ENCODE peak calls at places on chromosome 4, in four cellular contexts. G, D, T and M are unnamed samples.

GRCh38 chr4:8817081-8817812 is 54.4 kb downstream of the HMX1 start:
- DNase-seq in G (no peak), D (no peak), T (no peak), M (no peak)

GRCh38 chr4:32140636-32141035 is 1420.5 kb downstream of the PCDH7 start:
- DNase-seq in G (no peak), D (no peak), T (peak), M (no peak)

GRCh38 chr4:93764647-93765246 is 63.8 kb upstream of the ATOH1 start:
- DNase-seq in G (peak), D (peak), T (peak), M (peak)

GRCh38 chr4:32002037-32002747 is 1282.0 kb downstream of the PCDH7 start:
- DNase-seq in G (no peak), D (no peak), T (no peak), M (no peak)

GRCh38 chr4:108861339-108861738 is 98.5 kb upstream of the ETNPPL start:
- DNase-seq in G (peak), D (no peak), T (peak), M (peak)

GRCh38 chr4:6565691-6566431 is 9.1 kb upstream of the MAN2B2 start:
- DNase-seq in G (no peak), D (no peak), T (no peak), M (no peak)

GRCh38 chr4:86108152-86108551 is 251.7 kb downstream of the MAPK10 start:
- DNase-seq in G (no peak), D (no peak), T (peak), M (no peak)

GRCh38 chr4:88107406-88108107 is 50.9 kb downstream of the ABCG2 start:
- DNase-seq in G (no peak), D (no peak), T (peak), M (no peak)

GRCh38 chr4:87236851-87237250 is 16.4 kb upstream of the KLHL8 start:
- DNase-seq in G (no peak), D (no peak), T (no peak), M (no peak)

GRCh38 chr4:83083925-83084475 is 30.5 kb downstream of the PLAC8 start:
- DNase-seq in G (no peak), D (no peak), T (peak), M (no peak)

GRCh38 chr4:55910140-55910539 is 38.6 kb upstream of the CEP135 start:
- DNase-seq in G (no peak), D (no peak), T (peak), M (no peak)

GRCh38 chr4:2800691-2801596 is 8.1 kb downstream of the SH3BP2 start:
- DNase-seq in G (peak), D (peak), T (peak), M (peak)

GRCh38 chr4:7425591-7426468 is 8.9 kb downstream of the PSAPL1 start:
- DNase-seq in G (no peak), D (no peak), T (no peak), M (no peak)

GRCh38 chr4:147754037-147754445 is 22.2 kb downstream of the ARHGAP10 start:
- DNase-seq in G (no peak), D (no peak), T (peak), M (no peak)

GRCh38 chr4:126264839-126265238 is 950.1 kb downstream of the FAT4 start:
- DNase-seq in G (no peak), D (no peak), T (peak), M (no peak)

GRCh38 chr4:35975617-35976355 is 268.5 kb downstream of the ARAP2 start:
- DNase-seq in G (no peak), D (no peak), T (no peak), M (no peak)

GRCh38 chr4:16116019-16116418 is 32.2 kb upstream of the PROM1 start:
- DNase-seq in G (no peak), D (no peak), T (no peak), M (no peak)

GRCh38 chr4:41505161-41505653 is 32.8 kb upstream of the LIMCH1 start:
- DNase-seq in G (no peak), D (no peak), T (no peak), M (no peak)

GRCh38 chr4:66522244-66522643 is 852.0 kb upstream of the EPHA5 start:
- DNase-seq in G (no peak), D (no peak), T (no peak), M (no peak)

GRCh38 chr4:15753786-15754185 is 24.3 kb upstream of the CD38 start:
- DNase-seq in G (no peak), D (no peak), T (peak), M (no peak)

GRCh38 chr4:76206222-76206942 is 7.2 kb downstream of the SCARB2 start:
- DNase-seq in G (no peak), D (no peak), T (no peak), M (no peak)

GRCh38 chr4:76605099-76605563 is 170.1 kb downstream of the SHROOM3 start:
- DNase-seq in G (no peak), D (no peak), T (no peak), M (no peak)

GRCh38 chr4:5619913-5620625 is 88.3 kb downstream of the EVC2 start:
- DNase-seq in G (no peak), D (no peak), T (peak), M (no peak)

GRCh38 chr4:102222838-102223237 is 122.4 kb downstream of the SLC39A8 start:
- DNase-seq in G (no peak), D (no peak), T (no peak), M (no peak)

GRCh38 chr4:113574636-113575103 is 186.9 kb downstream of the CAMK2D start:
- DNase-seq in G (no peak), D (no peak), T (peak), M (no peak)

DNA sequence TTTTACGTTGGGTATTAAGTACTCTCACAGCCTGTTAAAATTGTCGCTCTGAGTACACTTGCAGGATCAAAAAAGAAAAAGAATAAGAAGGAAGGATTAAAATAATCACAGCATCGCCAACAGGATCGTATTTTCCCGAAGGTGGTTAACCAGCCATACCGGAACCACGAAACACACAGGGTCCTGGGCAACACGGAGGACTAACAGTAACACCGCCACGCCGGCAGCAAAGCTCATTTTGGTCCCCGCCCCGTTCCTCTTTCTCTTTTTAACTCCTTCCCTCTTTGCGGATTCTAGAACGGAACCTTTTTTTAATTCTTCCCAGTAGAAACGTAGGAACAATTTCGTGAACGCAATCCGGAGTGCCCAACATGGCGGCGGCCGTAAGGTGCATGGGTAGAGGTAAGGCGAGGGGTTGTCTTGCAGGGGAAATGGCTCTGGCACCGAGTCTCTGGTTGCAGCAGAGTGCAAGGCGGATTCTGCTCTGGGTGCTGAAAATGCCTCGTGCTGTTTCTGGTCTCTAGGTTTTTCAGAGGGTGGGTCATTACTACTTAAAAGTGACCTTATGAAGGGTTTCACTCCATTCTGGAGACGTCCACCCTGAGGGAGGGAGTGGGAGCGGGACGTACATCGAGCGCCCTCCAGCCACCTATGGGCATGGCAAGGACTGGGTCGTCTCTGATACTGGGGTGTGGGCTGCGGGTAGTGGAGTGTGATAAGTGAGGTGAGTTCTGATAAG is at the start of gene MRPL1:
- DNase-seq in G (peak), D (peak), T (peak), M (peak)
- TF ChIP-seq CTCF in G (no peak), D (peak), T (no peak), M (no peak)

GRCh38 chr4:112564706-112565270 is 48.8 kb upstream of the NEUROG2 start:
- DNase-seq in G (no peak), D (no peak), T (no peak), M (no peak)
- TF ChIP-seq CTCF in G (no peak), D (no peak), T (no peak), M (no peak)

GRCh38 chr4:61545902-61546498 is 345.9 kb downstream of the ADGRL3 start:
- DNase-seq in G (no peak), D (no peak), T (no peak), M (no peak)

GRCh38 chr4:61543976-61544375 is 343.9 kb downstream of the ADGRL3 start:
- DNase-seq in G (no peak), D (no peak), T (no peak), M (no peak)

GRCh38 chr4:61540944-61541343 is 340.8 kb downstream of the ADGRL3 start:
- DNase-seq in G (no peak), D (no peak), T (no peak), M (no peak)

DNA sequence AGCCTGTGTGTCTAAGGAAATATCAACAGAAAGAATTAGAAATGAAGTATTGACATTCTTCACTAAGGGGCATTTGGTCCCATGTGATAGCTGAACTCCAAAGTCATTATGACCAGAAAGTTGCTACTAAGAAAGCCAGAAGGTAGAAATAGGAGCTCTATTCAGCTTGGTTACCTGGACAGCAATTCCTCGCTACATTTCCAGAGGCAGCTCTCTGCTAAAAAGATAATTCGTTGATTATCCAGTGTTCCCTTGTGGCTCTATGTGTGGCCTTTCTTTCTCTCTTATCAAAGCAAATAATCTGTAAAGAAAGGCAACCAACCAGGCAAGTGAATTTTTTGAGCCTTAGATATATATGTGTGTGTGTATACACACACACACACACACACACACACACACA is 341.3 kb downstream of the ADGRL3 start:
- DNase-seq in G (no peak), D (no peak), T (no peak), M (no peak)
- TF ChIP-seq CTCF in G (no peak), D (no peak), T (peak), M (no peak)

DNA sequence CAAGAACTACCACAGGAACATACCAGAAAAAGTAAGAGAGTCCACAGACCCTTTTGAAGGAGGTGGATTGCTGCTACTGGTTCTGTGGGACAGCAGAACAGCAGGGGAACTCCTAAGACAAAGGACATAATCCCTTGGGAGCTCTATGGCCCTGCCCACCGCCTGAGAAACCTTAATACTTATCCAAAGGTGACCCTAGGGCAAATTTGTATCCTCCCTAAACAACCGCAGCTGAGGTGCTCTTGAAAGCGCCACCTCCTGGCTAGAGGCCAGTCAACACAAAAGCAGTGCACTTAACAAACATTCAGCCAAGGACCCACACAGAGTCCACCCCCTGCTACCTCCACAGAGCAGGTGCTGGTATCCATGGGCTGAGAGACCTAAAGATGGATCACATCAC is 136.8 kb downstream of the ADAM29 start:
- DNase-seq in G (no peak), D (no peak), T (no peak), M (no peak)
- TF ChIP-seq CTCF in G (no peak), D (no peak), T (no peak), M (no peak)

DNA sequence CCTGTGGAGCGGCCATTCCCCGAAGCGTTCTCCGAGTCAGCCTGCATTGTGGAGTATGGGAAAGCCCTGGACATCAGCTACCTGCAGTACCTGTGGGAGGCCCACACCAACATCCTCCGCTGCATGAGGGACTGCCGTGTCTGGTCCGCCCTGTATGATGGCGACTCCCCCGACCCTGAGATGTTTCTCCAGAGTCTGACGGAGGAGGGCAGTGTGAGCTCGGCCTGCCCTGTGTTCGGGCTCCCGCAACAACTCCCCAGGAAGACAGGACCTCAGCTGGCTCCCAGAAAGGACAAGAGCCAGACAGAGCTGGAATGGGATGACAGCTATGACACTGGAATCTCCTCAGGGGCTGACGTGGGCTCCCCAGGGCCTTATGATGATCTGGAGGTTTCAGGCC is 111.3 kb downstream of the GATB start:
- DNase-seq in G (no peak), D (no peak), T (no peak), M (no peak)
- TF ChIP-seq CTCF in G (no peak), D (no peak), T (no peak), M (no peak)

GRCh38 chr4:72286185-72286584 is 254.4 kb downstream of the NPFFR2 start:
- DNase-seq in G (no peak), D (no peak), T (peak), M (no peak)
- TF ChIP-seq CTCF in G (peak), D (no peak), T (no peak), M (no peak)

GRCh38 chr4:26459054-26459755 is 31.1 kb downstream of the CCKAR start:
- DNase-seq in G (no peak), D (peak), T (peak), M (no peak)
- TF ChIP-seq CTCF in G (peak), D (peak), T (peak), M (peak)

DNA sequence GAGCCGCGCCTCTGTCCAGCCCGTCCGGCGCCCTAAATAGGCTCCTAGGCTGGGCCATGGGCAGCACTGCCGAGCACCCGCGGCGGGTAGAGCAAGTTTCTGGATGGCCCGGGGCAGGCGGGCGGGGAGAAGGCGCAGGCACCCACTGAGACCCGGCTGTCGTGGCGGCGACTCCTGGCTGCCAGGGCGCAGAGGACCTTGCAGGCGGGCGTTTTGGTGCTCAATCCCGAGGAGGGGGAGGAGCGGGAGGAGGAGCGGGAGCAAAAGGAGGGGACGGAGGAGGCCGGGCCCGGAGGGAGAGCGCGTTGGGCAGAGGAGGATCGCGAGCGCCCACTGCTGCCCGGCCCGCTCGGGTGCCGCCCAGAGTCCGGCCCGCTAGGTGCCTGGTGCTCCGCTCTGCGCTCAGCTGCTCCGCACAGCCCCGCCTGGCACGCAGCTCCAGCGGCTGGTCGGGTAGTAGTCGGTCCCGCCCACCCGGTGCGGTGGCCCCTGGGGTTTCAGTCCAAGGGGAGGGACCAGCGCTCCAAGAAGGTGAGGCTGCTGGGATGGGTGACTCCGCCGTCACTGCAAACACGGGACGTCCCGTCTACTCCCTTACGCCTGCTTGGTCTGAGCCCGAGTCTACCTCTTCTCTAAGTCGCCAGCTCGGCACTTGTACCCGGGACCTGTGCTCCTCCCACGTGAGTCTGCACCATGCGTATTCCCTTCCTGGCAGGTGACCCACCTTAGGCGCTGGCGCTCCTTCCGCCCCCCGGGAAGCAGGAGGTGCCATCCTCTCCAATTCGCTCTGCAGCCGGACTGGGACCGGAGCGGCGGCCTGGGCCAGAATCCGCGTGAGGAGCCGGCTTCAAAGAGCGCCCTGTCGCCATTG is at the start of gene HS3ST1:
- DNase-seq in G (peak), D (peak), T (peak), M (peak)
- TF ChIP-seq CTCF in G (peak), D (peak), T (peak), M (peak)